ENCODE peak calls at places on chromosomes 7 and 10, in six cellular contexts. P is OCI-M1; F is activated CD4-positive, CD25-positive, alpha-beta regulatory T cell treated with anti-CD3 and anti-CD28 coated beads, Interleukin-2, amount 50 U/mL, for 72 hours; L is Right ventricle myocardium inferior; Z is NCI-H1092; D is SIG-M5. E is an unnamed sample.

GRCh38 chr7:51010534-51010933 is 227.8 kb upstream of the GRB10 start:
- DNase-seq in P (no peak), F (no peak), L (no peak), Z (no peak), D (no peak), E (no peak)

GRCh38 chr7:155741061-155741460 is 71.2 kb downstream of the SHH start:
- DNase-seq in P (no peak), F (no peak), L (no peak), Z (no peak), D (no peak), E (no peak)

GRCh38 chr7:836429-836828 is 4.2 kb downstream of the SUN1 start:
- DNase-seq in P (peak; percentile 0), F (no peak), L (no peak), Z (no peak), D (no peak), E (no peak)

GRCh38 chr7:22841954-22842353 is 19.3 kb upstream of the TOMM7 start:
- DNase-seq in P (no peak), F (no peak), L (no peak), Z (no peak), D (no peak), E (no peak)

GRCh38 chr7:142771353-142771723 is 568 bp downstream of the PRSS2 start:
- DNase-seq in P (no peak), F (no peak), L (no peak), Z (no peak), D (no peak), E (no peak)

GRCh38 chr7:14691597-14692203 is 210.9 kb downstream of the DGKB start:
- DNase-seq in P (peak; percentile 58), F (peak; percentile 36), L (peak; percentile 15), Z (peak; percentile 43), D (no peak), E (peak; percentile 15)

GRCh38 chr7:81414411-81414810 is 355.4 kb downstream of the HGF start:
- DNase-seq in P (peak; percentile 36), F (no peak), L (no peak), Z (no peak), D (no peak), E (no peak)

GRCh38 chr10:110681023-110681681 is 37.0 kb downstream of the RBM20 start:
- DNase-seq in P (peak; percentile 69), F (no peak), L (no peak), Z (peak; percentile 30), D (no peak), E (peak; percentile 21)

GRCh38 chr10:132396495-132397035 is 435 bp upstream of the PWWP2B start:
- DNase-seq in P (peak; percentile 82), F (peak; percentile 62), L (peak; percentile 86), Z (no peak), D (no peak), E (peak; percentile 82)

GRCh38 chr7:151409555-151410404 is at the start of gene WDR86:
- DNase-seq in P (no peak), F (no peak), L (no peak), Z (no peak), D (no peak), E (no peak)

GRCh38 chr10:3786295-3786981 is 1.4 kb upstream of the KLF6 start:
- DNase-seq in P (no peak), F (no peak), L (no peak), Z (no peak), D (no peak), E (no peak)

GRCh38 chr7:140242057-140243031 is 65.6 kb upstream of the KDM7A start:
- DNase-seq in P (peak; percentile 87), F (no peak), L (peak; percentile 70), Z (no peak), D (no peak), E (no peak)

GRCh38 chr7:103914147-103914899 is 75.1 kb downstream of the RELN start:
- DNase-seq in P (peak; percentile 32), F (no peak), L (no peak), Z (no peak), D (no peak), E (no peak)

GRCh38 chr7:133984023-133984422 is 143.1 kb upstream of the LRGUK start:
- DNase-seq in P (no peak), F (no peak), L (no peak), Z (no peak), D (no peak), E (no peak)

GRCh38 chr10:3955493-3955892 is 170.5 kb upstream of the KLF6 start:
- DNase-seq in P (no peak), F (no peak), L (no peak), Z (peak; percentile 61), D (no peak), E (no peak)

GRCh38 chr7:11300231-11300630 is 326.6 kb downstream of the PHF14 start:
- DNase-seq in P (no peak), F (no peak), L (no peak), Z (no peak), D (no peak), E (no peak)

GRCh38 chr10:71079761-71080380 is 132.5 kb upstream of the UNC5B start:
- DNase-seq in P (no peak), F (peak; percentile 24), L (no peak), Z (no peak), D (no peak), E (no peak)

GRCh38 chr7:123734498-123734897 is 14.3 kb downstream of the WASL start:
- DNase-seq in P (no peak), F (no peak), L (no peak), Z (no peak), D (no peak), E (no peak)

GRCh38 chr10:70324341-70324861 is 40.6 kb upstream of the NPFFR1 start:
- DNase-seq in P (no peak), F (no peak), L (no peak), Z (no peak), D (no peak), E (peak; percentile 31)

GRCh38 chr7:98826811-98827231 is 43.0 kb downstream of the TMEM130 start:
- DNase-seq in P (no peak), F (no peak), L (peak; percentile 86), Z (peak; percentile 96), D (no peak), E (no peak)

GRCh38 chr10:123790132-123790885 is 101.3 kb downstream of the CPXM2 start:
- DNase-seq in P (no peak), F (no peak), L (no peak), Z (no peak), D (no peak), E (no peak)

GRCh38 chr10:33559105-33559504 is 224.6 kb upstream of the NRP1 start:
- DNase-seq in P (no peak), F (no peak), L (no peak), Z (no peak), D (no peak), E (no peak)

GRCh38 chr10:11527700-11528255 is 83.7 kb downstream of the USP6NL start:
- DNase-seq in P (peak; percentile 72), F (no peak), L (no peak), Z (no peak), D (no peak), E (no peak)

GRCh38 chr10:112295853-112296830 is 12.9 kb downstream of the TECTB start:
- DNase-seq in P (no peak), F (no peak), L (no peak), Z (no peak), D (no peak), E (no peak)

GRCh38 chr7:907158-907980 is 31.0 kb downstream of the GET4 start:
- DNase-seq in P (peak; percentile 4), F (no peak), L (no peak), Z (no peak), D (no peak), E (no peak)

GRCh38 chr10:22618081-22618785 is 96.1 kb downstream of the PIP4K2A start:
- DNase-seq in P (peak; percentile 55), F (no peak), L (no peak), Z (no peak), D (no peak), E (no peak)

GRCh38 chr7:27082171-27082570 is 13.6 kb downstream of the HOXA1 start:
- DNase-seq in P (no peak), F (no peak), L (no peak), Z (no peak), D (no peak), E (no peak)

GRCh38 chr10:71059059-71059818 is 153.1 kb upstream of the UNC5B start:
- DNase-seq in P (no peak), F (no peak), L (no peak), Z (no peak), D (no peak), E (no peak)

E was measured in immature natural killer cell.